ENCODE peak calls at places on chromosomes 13 and 19, in five cellular contexts. N is ovary, R is choroid plexus epithelial cell, V is psoas muscle, J is astrocyte of the spinal cord. K is an unnamed sample.

GRCh38 chr13:114127473-114128347 is 4.7 kb downstream of the RASA3 start:
- DNase-seq in N (no peak), R (no peak), V (no peak), J (no peak), K (no peak)

GRCh38 chr13:110713981-110714797 is 689 bp downstream of the ING1 start:
- DNase-seq in N (peak; percentile 78), R (peak; percentile 56), V (peak; percentile 54), J (peak; percentile 39), K (no peak)

GRCh38 chr19:3491396-3492119 is 8.3 kb upstream of the SMIM44 start:
- DNase-seq in N (no peak), R (no peak), V (no peak), J (no peak), K (no peak)

GRCh38 chr13:105070452-105070851 is 1465.0 kb downstream of the EFNB2 start:
- DNase-seq in N (no peak), R (no peak), V (no peak), J (no peak), K (no peak)

GRCh38 chr19:29574518-29574917 is 31.6 kb upstream of the POP4 start:
- DNase-seq in N (no peak), R (no peak), V (no peak), J (no peak), K (peak; percentile 40)

GRCh38 chr19:56718231-56718630 is 46.7 kb upstream of the ZNF835 start:
- DNase-seq in N (no peak), R (no peak), V (no peak), J (no peak), K (no peak)

GRCh38 chr13:24254151-24254810 is 55.1 kb upstream of the C1QTNF9 start:
- DNase-seq in N (no peak), R (peak; percentile 39), V (no peak), J (no peak), K (no peak)

GRCh38 chr13:34420975-34421719 is 520.9 kb upstream of the NBEA start:
- DNase-seq in N (no peak), R (no peak), V (no peak), J (no peak), K (no peak)

GRCh38 chr13:102913924-102914628 is 68.2 kb downstream of the ERCC5 start:
- DNase-seq in N (no peak), R (peak; percentile 30), V (no peak), J (peak; percentile 39), K (no peak)

GRCh38 chr13:40624338-40624737 is 42.1 kb downstream of the FOXO1 start:
- DNase-seq in N (no peak), R (peak; percentile 54), V (peak; percentile 37), J (no peak), K (no peak)

GRCh38 chr19:54207908-54208783 is 7.5 kb downstream of the RPS9 start:
- DNase-seq in N (peak; percentile 82), R (peak; percentile 99), V (no peak), J (peak; percentile 58), K (no peak)

GRCh38 chr19:55242517-55242916 is 14.0 kb upstream of the TMEM86B start:
- DNase-seq in N (no peak), R (no peak), V (no peak), J (no peak), K (no peak)

GRCh38 chr13:32246468-32246867 is 68.7 kb downstream of the ZAR1L start:
- DNase-seq in N (peak; percentile 41), R (peak; percentile 89), V (peak; percentile 38), J (peak; percentile 74), K (peak; percentile 25)

GRCh38 chr13:86725105-86725504 is 925.9 kb upstream of the SLITRK6 start:
- DNase-seq in N (no peak), R (peak; percentile 12), V (no peak), J (no peak), K (no peak)

GRCh38 chr13:28000567-28000966 is 12.1 kb upstream of the URAD start:
- DNase-seq in N (no peak), R (no peak), V (no peak), J (no peak), K (no peak)

GRCh38 chr13:28001837-28002473 is 13.5 kb upstream of the URAD start:
- DNase-seq in N (no peak), R (no peak), V (no peak), J (no peak), K (no peak)

GRCh38 chr13:28002886-28003698 is 14.6 kb upstream of the URAD start:
- DNase-seq in N (no peak), R (no peak), V (no peak), J (no peak), K (no peak)

GRCh38 chr13:28001049-28001448 is 12.6 kb upstream of the URAD start:
- DNase-seq in N (no peak), R (no peak), V (no peak), J (no peak), K (no peak)

GRCh38 chr13:27997904-27998522 is 9.5 kb upstream of the URAD start:
- DNase-seq in N (no peak), R (peak; percentile 62), V (no peak), J (peak; percentile 29), K (no peak)
- TF ChIP-seq CTCF in N (no peak), R (peak; percentile 75), V (no peak), J (peak; percentile 57), K (peak; percentile 42)

GRCh38 chr13:38350114-38350617 is 515 bp downstream of the UFM1 start:
- DNase-seq in N (peak; percentile 72), R (peak; percentile 65), V (peak; percentile 56), J (no peak), K (no peak)
- TF ChIP-seq CTCF in N (no peak), R (no peak), V (no peak), J (no peak), K (no peak)

GRCh38 chr19:15836595-15837398 is 21.3 kb upstream of the OR10H1 start:
- DNase-seq in N (peak; percentile 97), R (peak; percentile 93), V (peak; percentile 97), J (peak; percentile 91), K (no peak)

GRCh38 chr19:15846923-15847322 is 31.5 kb upstream of the OR10H1 start:
- DNase-seq in N (no peak), R (no peak), V (no peak), J (no peak), K (no peak)

GRCh38 chr19:15840833-15841232 is 25.4 kb upstream of the OR10H1 start:
- DNase-seq in N (no peak), R (no peak), V (no peak), J (no peak), K (no peak)

GRCh38 chr19:15843186-15843585 is 27.7 kb upstream of the OR10H1 start:
- DNase-seq in N (no peak), R (no peak), V (no peak), J (no peak), K (no peak)

DNA sequence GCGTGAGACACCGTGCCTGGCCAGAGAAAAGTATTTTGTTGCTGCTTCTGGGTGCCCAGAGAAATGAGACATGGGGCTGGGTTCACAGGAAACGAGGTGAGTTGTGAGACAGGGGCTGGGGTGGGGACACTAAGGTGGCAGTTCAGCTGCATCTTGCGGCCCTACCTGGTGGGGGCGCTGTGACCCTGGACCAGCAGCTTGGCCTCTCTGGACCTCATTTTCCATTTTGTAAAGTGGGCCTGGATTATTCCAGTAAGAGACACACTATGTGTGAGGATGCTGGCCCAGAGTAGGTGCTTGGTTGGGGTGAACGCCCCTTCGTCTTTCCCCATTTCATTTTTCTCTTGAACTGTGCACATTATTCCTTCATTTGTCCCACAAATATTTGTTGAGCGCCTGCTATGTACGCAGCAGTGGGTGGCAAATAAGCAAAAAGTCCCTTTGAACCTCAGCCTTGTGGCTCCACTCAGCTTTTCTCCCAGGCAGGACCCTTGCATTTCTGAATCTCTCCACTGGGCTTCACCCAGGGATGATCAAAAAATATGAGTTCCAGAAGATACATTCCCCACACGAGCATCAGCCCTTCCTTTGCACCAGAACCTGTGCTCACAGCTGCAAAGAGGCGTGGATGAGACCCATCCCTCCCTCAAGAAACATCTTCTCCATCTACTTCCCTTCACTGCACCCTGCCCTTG is 26.6 kb upstream of the OR10H1 start:
- DNase-seq in N (no peak), R (no peak), V (no peak), J (no peak), K (no peak)
- TF ChIP-seq CTCF in N (no peak), R (no peak), V (no peak), J (no peak), K (no peak)

GRCh38 chr13:30804474-30804873 is 69.1 kb downstream of the ALOX5AP start:
- DNase-seq in N (no peak), R (no peak), V (no peak), J (no peak), K (no peak)
- TF ChIP-seq CTCF in N (no peak), R (peak; percentile 42), V (no peak), J (peak; percentile 38), K (no peak)

K was measured in D721Med.